ENCODE peak calls at places on chromosome 18, in seven cellular contexts. R, A, T, D, X, W and P are unnamed samples.

GRCh38 chr18:12841070-12841469 is 43.0 kb downstream of the PTPN2 start:
- DNase-seq in R (no peak), X (no peak), W (peak; percentile 48), A (no peak), T (no peak), D (no peak), P (no peak)

GRCh38 chr18:66168834-66169233 is 418.0 kb downstream of the CDH7 start:
- DNase-seq in X (no peak), T (no peak), R (no peak), W (no peak), A (no peak), D (no peak), P (no peak)

GRCh38 chr18:59672125-59672769 is 25.0 kb downstream of the CCBE1 start:
- DNase-seq in D (no peak), R (no peak), T (no peak), X (no peak), A (peak; percentile 75), W (no peak), P (no peak)

GRCh38 chr18:49510393-49511115 is 23.5 kb upstream of the C18orf32 start:
- DNase-seq in W (peak; percentile 84), A (no peak), X (peak; percentile 60), D (peak; percentile 43), T (peak; percentile 70), R (no peak), P (peak; percentile 64)

GRCh38 chr18:55018602-55019001 is 59.3 kb upstream of the CCDC68 start:
- DNase-seq in A (no peak), X (no peak), W (no peak), T (peak; percentile 75), R (no peak), D (peak; percentile 15), P (no peak)

GRCh38 chr18:9989481-9989880 is 75.7 kb downstream of the VAPA start:
- DNase-seq in R (no peak), A (no peak), X (no peak), D (no peak), T (peak; percentile 33), W (no peak), P (no peak)

GRCh38 chr18:35267809-35268208 is 22.2 kb downstream of the ZSCAN30 start:
- DNase-seq in D (no peak), T (no peak), A (peak; percentile 67), X (no peak), R (no peak), W (no peak), P (peak; percentile 19)

GRCh38 chr18:7671105-7671504 is 104.0 kb downstream of the PTPRM start:
- DNase-seq in T (no peak), W (no peak), D (no peak), X (no peak), A (no peak), R (no peak), P (no peak)

GRCh38 chr18:69992776-69993175 is 45.1 kb upstream of the CD226 start:
- DNase-seq in R (no peak), D (peak; percentile 74), A (no peak), X (no peak), W (no peak), T (no peak), P (no peak)

GRCh38 chr18:7303751-7304370 is 73.0 kb downstream of the LRRC30 start:
- DNase-seq in R (no peak), A (no peak), X (no peak), D (no peak), W (no peak), T (peak; percentile 32), P (no peak)

GRCh38 chr18:49802623-49803022 is 10.7 kb downstream of the ACAA2 start:
- DNase-seq in W (no peak), D (no peak), A (no peak), T (no peak), R (no peak), X (no peak), P (no peak)

GRCh38 chr18:48904086-48904485 is 46.7 kb downstream of the SMAD7 start:
- DNase-seq in X (no peak), A (no peak), R (no peak), W (no peak), D (no peak), T (no peak), P (no peak)

GRCh38 chr18:11339121-11339520 is 189.8 kb upstream of the PIEZO2 start:
- DNase-seq in D (no peak), A (no peak), R (no peak), T (peak; percentile 9), X (no peak), W (no peak), P (no peak)

GRCh38 chr18:74892066-74892627 is 294.5 kb downstream of the ZNF407 start:
- DNase-seq in A (no peak), D (no peak), W (no peak), R (no peak), X (no peak), T (no peak), P (no peak)

GRCh38 chr18:8424917-8425725 is 184.1 kb upstream of the RAB12 start:
- DNase-seq in X (no peak), T (peak; percentile 57), W (peak; percentile 83), A (no peak), D (peak; percentile 63), R (peak; percentile 13), P (no peak)

GRCh38 chr18:68275616-68276015 is 439.3 kb downstream of the TMX3 start:
- DNase-seq in X (no peak), D (peak; percentile 88), W (no peak), T (peak; percentile 70), R (peak; percentile 63), A (no peak), P (no peak)

GRCh38 chr18:12656671-12657047 is 1.2 kb downstream of the SPIRE1 start:
- DNase-seq in R (no peak), W (no peak), A (no peak), T (peak; percentile 41), X (peak; percentile 21), D (no peak), P (no peak)

GRCh38 chr18:4454548-4455112 is 477 bp downstream of the DLGAP1 start:
- DNase-seq in T (no peak), D (no peak), W (no peak), R (no peak), A (no peak), X (peak; percentile 19), P (no peak)

GRCh38 chr18:75131455-75132000 is 77.4 kb downstream of the PTGR3 start:
- DNase-seq in X (no peak), A (no peak), R (no peak), D (no peak), W (peak; percentile 46), T (no peak), P (no peak)

GRCh38 chr18:6219116-6219717 is 195.5 kb downstream of the L3MBTL4 start:
- DNase-seq in D (peak; percentile 49), X (peak; percentile 33), W (peak; percentile 89), R (peak; percentile 43), A (no peak), T (peak; percentile 62), P (peak; percentile 19)

GRCh38 chr18:63824220-63824525 is 49.0 kb downstream of the SERPINB7 start:
- DNase-seq in T (no peak), X (no peak), R (no peak), A (no peak), W (no peak), D (no peak), P (no peak)
- TF ChIP-seq CTCF in T (no peak), X (no peak), R (no peak), A (no peak), W (no peak), D (no peak), P (no peak)

DNA sequence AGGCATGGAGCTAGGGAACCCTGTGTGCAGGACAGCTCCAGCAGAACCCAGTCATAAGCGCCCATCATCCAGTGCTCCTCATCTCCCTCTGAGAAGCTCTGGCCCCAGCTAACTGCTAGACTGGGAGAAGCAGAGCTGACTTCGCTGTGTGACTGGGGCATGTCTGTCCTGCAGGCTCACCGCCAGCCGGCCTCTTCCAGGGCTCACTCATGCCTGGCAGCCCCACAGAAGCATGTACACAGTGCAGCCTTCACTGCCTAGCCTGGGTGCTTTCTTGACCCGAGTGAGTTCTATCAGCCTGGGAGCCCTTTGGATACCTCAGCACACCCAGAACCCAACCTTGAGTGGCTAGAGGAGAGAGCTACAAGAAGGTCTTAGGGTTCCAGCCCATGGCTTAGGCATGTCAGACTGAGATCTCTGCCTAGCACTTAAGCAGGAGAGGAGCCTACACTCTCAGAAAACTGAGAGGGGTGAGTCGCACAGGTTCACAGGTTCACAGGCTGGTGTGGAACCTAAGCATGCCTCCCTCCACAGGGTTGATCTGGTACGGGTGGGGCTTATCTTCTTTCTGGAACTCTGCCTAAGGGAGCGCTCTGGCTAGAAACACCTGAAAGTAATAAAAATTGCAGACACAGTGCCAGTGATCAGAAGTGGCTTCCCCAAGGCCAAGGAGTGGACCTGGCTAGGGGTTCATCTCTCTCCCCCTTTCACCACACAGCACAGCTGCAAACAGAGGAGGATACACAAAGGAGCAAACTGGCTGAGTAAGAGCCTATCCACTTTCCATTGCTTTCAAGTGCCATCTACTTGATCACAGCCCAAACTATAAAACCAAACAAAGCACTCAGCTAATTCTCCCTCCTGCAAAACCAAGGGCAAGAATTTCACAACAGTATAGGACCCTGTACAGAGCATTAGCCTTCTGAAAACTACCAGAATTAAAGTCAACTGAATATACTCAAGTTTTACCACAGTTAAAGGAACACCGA is 482.1 kb upstream of the SETBP1 start:
- DNase-seq in W (no peak), A (no peak), X (no peak), D (no peak), R (no peak), T (no peak), P (no peak)
- TF ChIP-seq CTCF in W (no peak), A (no peak), X (no peak), D (no peak), R (no peak), T (no peak), P (no peak)

DNA sequence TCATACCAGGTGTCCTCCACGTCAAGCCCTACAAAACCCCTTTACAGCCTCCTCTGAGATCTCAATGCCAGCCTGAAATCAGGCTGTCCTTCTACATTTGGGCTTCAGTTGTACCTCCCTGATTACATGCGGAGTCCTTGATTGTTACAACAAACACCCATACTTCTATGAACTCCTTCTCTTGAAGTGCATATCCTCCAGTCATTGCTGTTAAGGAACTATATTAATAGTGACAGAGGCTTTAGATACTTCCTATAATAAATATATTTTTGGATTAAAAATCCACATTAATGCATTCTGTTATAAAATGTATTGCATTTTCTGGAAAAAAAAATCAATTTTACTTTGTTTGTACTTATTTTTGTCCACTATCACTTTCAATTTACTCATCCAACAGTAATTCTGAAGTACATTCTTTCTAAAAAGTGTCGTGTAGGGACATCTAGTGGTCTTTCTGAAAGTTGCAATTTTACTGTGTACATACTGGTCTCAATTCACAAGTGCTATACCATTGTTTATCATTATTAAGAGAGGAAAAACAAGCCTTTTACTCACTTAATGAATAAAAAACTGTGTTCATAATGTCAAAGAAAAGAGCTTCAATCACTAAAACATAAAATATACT is 316.4 kb downstream of the DSEL start:
- DNase-seq in T (peak; percentile 78), W (no peak), A (no peak), D (peak; percentile 22), R (peak; percentile 39), X (peak; percentile 38), P (no peak)
- TF ChIP-seq CTCF in T (peak; percentile 67), W (peak; percentile 83), A (peak; percentile 59), D (peak; percentile 30), R (peak; percentile 71), X (peak; percentile 33), P (peak; percentile 60)

DNA sequence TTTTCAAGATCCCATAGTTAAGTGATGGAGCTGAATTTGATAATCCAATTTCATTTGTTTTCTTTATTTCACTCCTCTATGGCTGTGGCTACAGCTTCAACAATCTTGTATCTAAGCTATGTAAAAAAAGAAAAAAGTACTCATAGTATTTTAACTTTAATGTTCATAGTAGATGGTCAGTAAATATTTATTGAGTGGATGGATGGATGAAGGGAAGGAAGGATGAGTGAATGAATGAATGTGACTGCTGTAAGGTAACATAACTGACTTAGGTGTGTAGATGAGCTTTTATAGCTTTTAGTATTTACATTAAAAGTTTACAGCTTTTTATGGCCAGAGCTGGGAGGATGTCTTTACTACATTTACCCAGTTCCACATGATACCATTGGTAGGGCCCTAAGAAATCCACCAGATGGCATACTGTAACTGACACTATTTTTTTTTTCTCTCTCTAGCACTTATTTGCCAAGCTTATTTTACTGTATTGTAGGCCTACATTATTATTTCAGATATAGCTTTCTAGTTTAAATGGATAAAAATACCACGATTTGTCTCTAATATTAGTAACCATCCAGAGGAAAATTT is 13.4 kb upstream of the HRH4 start:
- DNase-seq in R (no peak), T (no peak), W (no peak), X (no peak), A (no peak), D (no peak), P (no peak)
- TF ChIP-seq CTCF in R (peak; percentile 22), T (peak; percentile 13), W (peak; percentile 68), X (no peak), A (no peak), D (peak; percentile 32), P (no peak)